ENCODE peak calls at places on chromosomes 6 and 20, in six cellular contexts. One of them, this sample, is unnamed.

GRCh38 chr6:18155864-18156396 is 708 bp downstream of the KDM1B start:
- DNase-seq in GM12878: peak
- DNase-seq in neuronal stem cell: peak
- DNase-seq in osteoblast: peak
- DNase-seq in fibroblast of lung: peak
- DNase-seq in IMR-90: peak
- DNase-seq in this sample: peak

GRCh38 chr6:116101298-116101718 is 655 bp downstream of the NT5DC1 start:
- DNase-seq in osteoblast: peak
- DNase-seq in neuronal stem cell: no peak
- DNase-seq in GM12878: no peak
- DNase-seq in fibroblast of lung: no peak
- DNase-seq in IMR-90: no peak
- DNase-seq in this sample: no peak

GRCh38 chr20:53077373-53078205 is 105.4 kb downstream of the TSHZ2 start:
- DNase-seq in neuronal stem cell: no peak
- DNase-seq in fibroblast of lung: peak
- DNase-seq in IMR-90: no peak
- DNase-seq in osteoblast: no peak
- DNase-seq in GM12878: no peak
- DNase-seq in this sample: peak

GRCh38 chr6:11370191-11371018 is 137.9 kb upstream of the NEDD9 start:
- DNase-seq in neuronal stem cell: no peak
- DNase-seq in GM12878: no peak
- DNase-seq in fibroblast of lung: peak
- DNase-seq in IMR-90: no peak
- DNase-seq in osteoblast: no peak
- DNase-seq in this sample: no peak

GRCh38 chr6:44642870-44643522 is 255.5 kb downstream of the CDC5L start:
- DNase-seq in GM12878: no peak
- DNase-seq in neuronal stem cell: no peak
- DNase-seq in fibroblast of lung: peak
- DNase-seq in IMR-90: peak
- DNase-seq in osteoblast: no peak
- DNase-seq in this sample: peak

GRCh38 chr20:10674684-10675455 is 1.1 kb upstream of the JAG1 start:
- DNase-seq in IMR-90: peak
- DNase-seq in fibroblast of lung: peak
- DNase-seq in GM12878: no peak
- DNase-seq in osteoblast: peak
- DNase-seq in neuronal stem cell: peak
- DNase-seq in this sample: peak

GRCh38 chr6:127119361-127120108 is 1.1 kb downstream of the RSPO3 start:
- DNase-seq in GM12878: no peak
- DNase-seq in osteoblast: peak
- DNase-seq in neuronal stem cell: peak
- DNase-seq in fibroblast of lung: peak
- DNase-seq in IMR-90: no peak
- DNase-seq in this sample: peak

GRCh38 chr20:10924628-10925266 is 250.9 kb upstream of the JAG1 start:
- DNase-seq in neuronal stem cell: no peak
- DNase-seq in GM12878: no peak
- DNase-seq in IMR-90: peak
- DNase-seq in fibroblast of lung: peak
- DNase-seq in osteoblast: peak
- DNase-seq in this sample: peak

GRCh38 chr6:73832313-73832712 is 136.3 kb downstream of the CD109 start:
- DNase-seq in osteoblast: no peak
- DNase-seq in fibroblast of lung: no peak
- DNase-seq in IMR-90: no peak
- DNase-seq in neuronal stem cell: no peak
- DNase-seq in GM12878: no peak
- DNase-seq in this sample: peak

GRCh38 chr6:167569879-167570278 is 245.0 kb downstream of the TTLL2 start:
- DNase-seq in GM12878: no peak
- DNase-seq in fibroblast of lung: no peak
- DNase-seq in IMR-90: no peak
- DNase-seq in osteoblast: no peak
- DNase-seq in neuronal stem cell: no peak
- DNase-seq in this sample: no peak

GRCh38 chr6:15036690-15037245 is 209.1 kb upstream of the JARID2 start:
- DNase-seq in IMR-90: no peak
- DNase-seq in neuronal stem cell: no peak
- DNase-seq in osteoblast: no peak
- DNase-seq in fibroblast of lung: no peak
- DNase-seq in GM12878: no peak
- DNase-seq in this sample: no peak

GRCh38 chr20:60815656-60816055 is 436.4 kb upstream of the CDH4 start:
- DNase-seq in osteoblast: no peak
- DNase-seq in IMR-90: no peak
- DNase-seq in GM12878: no peak
- DNase-seq in neuronal stem cell: no peak
- DNase-seq in fibroblast of lung: no peak
- DNase-seq in this sample: no peak

GRCh38 chr6:52994789-52995078 is 350 bp downstream of the GSTA4 start:
- DNase-seq in GM12878: no peak
- DNase-seq in osteoblast: no peak
- DNase-seq in neuronal stem cell: no peak
- DNase-seq in IMR-90: peak
- DNase-seq in fibroblast of lung: peak
- DNase-seq in this sample: no peak

GRCh38 chr6:69690986-69691385 is 105.8 kb downstream of the LMBRD1 start:
- DNase-seq in fibroblast of lung: no peak
- DNase-seq in neuronal stem cell: no peak
- DNase-seq in osteoblast: no peak
- DNase-seq in GM12878: no peak
- DNase-seq in IMR-90: no peak
- DNase-seq in this sample: no peak

GRCh38 chr20:44601801-44602204 is 19.4 kb downstream of the PKIG start:
- DNase-seq in IMR-90: peak
- DNase-seq in neuronal stem cell: no peak
- DNase-seq in GM12878: no peak
- DNase-seq in osteoblast: peak
- DNase-seq in fibroblast of lung: peak
- DNase-seq in this sample: peak

GRCh38 chr6:66328181-66328580 is 621.2 kb upstream of the EYS start:
- DNase-seq in osteoblast: no peak
- DNase-seq in fibroblast of lung: peak
- DNase-seq in neuronal stem cell: no peak
- DNase-seq in GM12878: no peak
- DNase-seq in IMR-90: no peak
- DNase-seq in this sample: no peak

GRCh38 chr6:144630857-144631256 is 345.7 kb downstream of the UTRN start:
- DNase-seq in IMR-90: no peak
- DNase-seq in neuronal stem cell: no peak
- DNase-seq in osteoblast: no peak
- DNase-seq in GM12878: no peak
- DNase-seq in fibroblast of lung: no peak
- DNase-seq in this sample: no peak

GRCh38 chr20:64108731-64109389 is 1.5 kb upstream of the NPBWR2 start:
- DNase-seq in neuronal stem cell: no peak
- DNase-seq in GM12878: no peak
- DNase-seq in IMR-90: no peak
- DNase-seq in osteoblast: peak
- DNase-seq in fibroblast of lung: no peak
- DNase-seq in this sample: no peak

GRCh38 chr6:86730216-86730615 is 207.1 kb upstream of the HTR1E start:
- DNase-seq in fibroblast of lung: no peak
- DNase-seq in osteoblast: no peak
- DNase-seq in neuronal stem cell: no peak
- DNase-seq in GM12878: no peak
- DNase-seq in IMR-90: no peak
- DNase-seq in this sample: no peak

GRCh38 chr6:42179261-42179955 is 6.2 kb downstream of the GUCA1A start:
- DNase-seq in IMR-90: no peak
- DNase-seq in GM12878: no peak
- DNase-seq in fibroblast of lung: no peak
- DNase-seq in osteoblast: no peak
- DNase-seq in neuronal stem cell: no peak
- DNase-seq in this sample: no peak

GRCh38 chr6:42176981-42177380 is 3.8 kb downstream of the GUCA1A start:
- DNase-seq in fibroblast of lung: no peak
- DNase-seq in GM12878: no peak
- DNase-seq in IMR-90: no peak
- DNase-seq in osteoblast: no peak
- DNase-seq in neuronal stem cell: no peak
- DNase-seq in this sample: no peak

GRCh38 chr6:42179956-42180335 is 6.8 kb downstream of the GUCA1A start:
- DNase-seq in osteoblast: no peak
- DNase-seq in neuronal stem cell: no peak
- DNase-seq in fibroblast of lung: no peak
- DNase-seq in GM12878: no peak
- DNase-seq in IMR-90: peak
- DNase-seq in this sample: peak

GRCh38 chr6:42175860-42176259 is 2.7 kb downstream of the GUCA1A start:
- DNase-seq in GM12878: no peak
- DNase-seq in osteoblast: no peak
- DNase-seq in IMR-90: no peak
- DNase-seq in fibroblast of lung: no peak
- DNase-seq in neuronal stem cell: no peak
- DNase-seq in this sample: peak

GRCh38 chr6:42177514-42178364 is 4.6 kb downstream of the GUCA1A start:
- DNase-seq in GM12878: no peak
- DNase-seq in IMR-90: no peak
- DNase-seq in neuronal stem cell: peak
- DNase-seq in osteoblast: no peak
- DNase-seq in fibroblast of lung: no peak
- DNase-seq in this sample: no peak
- H3K4me2 ChIP-seq in GM12878: no peak
- H3K4me2 ChIP-seq in IMR-90: no peak
- H3K4me2 ChIP-seq in neuronal stem cell: peak
- H3K4me2 ChIP-seq in osteoblast: peak
- H3K4me2 ChIP-seq in fibroblast of lung: no peak
- H3K4me2 ChIP-seq in this sample: no peak

GRCh38 chr6:138105880-138106664 is 1.1 kb downstream of the PERP start:
- DNase-seq in fibroblast of lung: no peak
- DNase-seq in osteoblast: peak
- DNase-seq in GM12878: no peak
- DNase-seq in IMR-90: peak
- DNase-seq in neuronal stem cell: peak
- DNase-seq in this sample: peak
- H2AFZ ChIP-seq in fibroblast of lung: peak
- H2AFZ ChIP-seq in osteoblast: peak
- H2AFZ ChIP-seq in GM12878: no peak
- H2AFZ ChIP-seq in IMR-90: peak
- H2AFZ ChIP-seq in neuronal stem cell: no peak
- H2AFZ ChIP-seq in this sample: peak

DNA sequence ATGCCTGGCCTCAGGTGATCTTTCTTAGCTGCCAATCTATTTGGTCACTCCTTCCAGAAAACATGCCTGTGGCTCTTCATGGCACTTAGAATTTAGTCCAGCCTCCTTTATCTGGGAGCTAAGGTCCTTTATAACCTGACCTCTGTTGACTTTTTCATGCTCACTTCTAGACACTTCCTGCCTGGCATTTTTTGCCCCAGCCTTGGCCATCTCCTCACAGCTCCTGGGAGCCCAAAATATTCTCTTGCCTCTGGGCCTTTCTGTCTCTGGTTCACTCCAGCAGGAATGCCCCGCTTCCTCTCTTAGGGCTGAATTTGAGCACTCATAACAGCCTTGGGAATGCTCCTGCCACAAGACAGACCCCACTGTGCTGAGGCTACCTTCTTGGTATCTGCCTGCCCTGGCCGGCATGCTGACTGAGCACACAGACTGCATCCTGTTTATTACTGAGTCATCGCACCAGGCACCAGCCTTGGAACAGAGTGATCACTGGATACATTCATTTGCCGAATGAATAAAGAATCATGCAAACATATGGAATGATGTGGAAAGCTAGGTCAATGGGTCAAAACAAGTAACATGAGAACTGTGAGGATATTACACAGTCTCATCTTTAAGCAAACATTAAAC is 5.8 kb upstream of the EEF1E1 start:
- DNase-seq in GM12878: no peak
- DNase-seq in IMR-90: peak
- DNase-seq in osteoblast: peak
- DNase-seq in fibroblast of lung: peak
- DNase-seq in neuronal stem cell: no peak
- DNase-seq in this sample: peak
- H3K4me2 ChIP-seq in GM12878: no peak
- H3K4me2 ChIP-seq in IMR-90: peak
- H3K4me2 ChIP-seq in osteoblast: peak
- H3K4me2 ChIP-seq in fibroblast of lung: peak
- H3K4me2 ChIP-seq in neuronal stem cell: no peak
- H3K4me2 ChIP-seq in this sample: peak

GRCh38 chr6:6826961-6827360 is 238.4 kb downstream of the LY86 start:
- DNase-seq in IMR-90: no peak
- DNase-seq in osteoblast: no peak
- DNase-seq in GM12878: no peak
- DNase-seq in neuronal stem cell: no peak
- DNase-seq in fibroblast of lung: no peak
- DNase-seq in this sample: no peak

GRCh38 chr6:6823568-6824224 is 235.2 kb downstream of the LY86 start:
- DNase-seq in osteoblast: no peak
- DNase-seq in GM12878: no peak
- DNase-seq in neuronal stem cell: no peak
- DNase-seq in fibroblast of lung: no peak
- DNase-seq in IMR-90: no peak
- DNase-seq in this sample: no peak

GRCh38 chr6:6825153-6825847 is 236.8 kb downstream of the LY86 start:
- DNase-seq in IMR-90: no peak
- DNase-seq in GM12878: no peak
- DNase-seq in osteoblast: no peak
- DNase-seq in fibroblast of lung: no peak
- DNase-seq in neuronal stem cell: no peak
- DNase-seq in this sample: no peak

GRCh38 chr6:6824381-6824780 is 235.9 kb downstream of the LY86 start:
- DNase-seq in GM12878: no peak
- DNase-seq in neuronal stem cell: no peak
- DNase-seq in osteoblast: no peak
- DNase-seq in fibroblast of lung: no peak
- DNase-seq in IMR-90: no peak
- DNase-seq in this sample: no peak

DNA sequence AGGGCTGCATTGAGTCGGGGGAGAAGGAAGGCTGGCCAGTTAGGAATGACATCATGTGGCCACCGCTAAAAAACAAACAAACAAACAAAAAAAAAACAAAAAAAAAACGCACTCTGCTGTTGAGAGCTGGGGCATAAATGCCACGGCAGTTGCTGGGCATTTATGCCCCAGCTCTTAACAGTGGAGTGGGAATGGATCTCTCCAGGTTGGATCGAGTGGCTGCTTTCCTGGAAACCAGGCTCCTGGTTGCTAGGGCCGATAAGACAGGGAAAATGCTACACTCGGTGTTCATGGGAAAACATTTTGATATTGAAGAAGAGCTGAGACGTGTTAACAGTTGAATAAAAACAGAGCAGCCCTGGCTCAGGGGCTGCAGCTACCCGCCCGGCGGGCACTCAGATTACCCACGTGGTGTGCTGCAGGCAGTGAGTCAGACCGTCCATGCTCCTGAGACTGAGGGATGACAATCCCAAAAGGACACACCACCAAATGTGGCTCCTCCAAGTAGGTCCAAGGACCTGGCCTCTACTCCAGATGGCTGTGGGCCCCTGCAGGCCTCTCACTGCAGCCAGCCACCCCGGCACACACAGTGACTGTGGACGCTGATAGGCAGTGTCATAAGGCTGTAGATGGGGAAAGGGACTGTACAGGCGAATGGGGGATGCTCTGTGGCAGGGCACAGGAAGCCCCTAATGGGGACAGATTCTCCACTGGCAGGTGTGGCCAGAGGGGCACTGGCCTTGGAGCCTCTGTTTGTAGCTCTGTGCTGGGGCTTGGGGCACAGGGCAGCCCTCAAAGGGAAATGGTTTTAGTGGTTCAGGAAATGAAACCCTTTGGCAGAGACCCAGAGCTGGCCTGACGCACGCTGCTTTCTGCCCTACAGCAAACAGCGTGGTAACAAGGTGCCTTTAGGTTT is 237.7 kb downstream of the LY86 start:
- DNase-seq in GM12878: peak
- DNase-seq in IMR-90: no peak
- DNase-seq in osteoblast: peak
- DNase-seq in neuronal stem cell: no peak
- DNase-seq in fibroblast of lung: peak
- DNase-seq in this sample: peak
- H2AFZ ChIP-seq in GM12878: peak
- H2AFZ ChIP-seq in IMR-90: peak
- H2AFZ ChIP-seq in osteoblast: peak
- H2AFZ ChIP-seq in neuronal stem cell: no peak
- H2AFZ ChIP-seq in fibroblast of lung: no peak
- H2AFZ ChIP-seq in this sample: peak